ENCODE peak calls at places on chromosomes 1 and 21, in five cellular contexts. A is WTC11, K is K562, Y is GM12878, B is A549. U is an unnamed sample.

GRCh38 chr1:19448491-19449439 is 36.6 kb downstream of the CAPZB start:
- DNase-seq in A (no peak), K (no peak), Y (no peak), B (peak), U (no peak)

GRCh38 chr21:28633803-28634572 is 358.7 kb downstream of the LTN1 start:
- DNase-seq in A (no peak), K (no peak), Y (no peak), B (no peak), U (no peak)

GRCh38 chr1:65467536-65467935 is 47.1 kb downstream of the LEPR start:
- DNase-seq in A (peak), K (peak), Y (no peak), B (no peak), U (peak)

GRCh38 chr1:16921391-16922185 is at the start of gene CROCC:
- DNase-seq in A (peak), K (no peak), Y (no peak), B (no peak), U (no peak)

GRCh38 chr1:151635479-151636072 is 23.7 kb downstream of the SNX27 start:
- DNase-seq in A (no peak), K (no peak), Y (no peak), B (no peak), U (no peak)

GRCh38 chr1:162177126-162177525 is 107.6 kb downstream of the NOS1AP start:
- DNase-seq in A (no peak), K (no peak), Y (no peak), B (no peak), U (no peak)

GRCh38 chr1:155911156-155912055 is at the start of gene RIT1:
- DNase-seq in A (peak), K (peak), Y (peak), B (peak), U (peak)

GRCh38 chr1:156815307-156815826 is 1.3 kb downstream of the SH2D2A start:
- DNase-seq in A (no peak), K (no peak), Y (no peak), B (peak), U (no peak)

GRCh38 chr1:154386643-154387352 is 18.3 kb upstream of the IL6R start:
- DNase-seq in A (no peak), K (peak), Y (no peak), B (no peak), U (peak)

GRCh38 chr21:35256468-35256988 is 207.4 kb upstream of the RUNX1 start:
- DNase-seq in A (no peak), K (peak), Y (no peak), B (peak), U (peak)

GRCh38 chr1:119554188-119554587 is 47.2 kb downstream of the HSD3B1 start:
- DNase-seq in A (no peak), K (no peak), Y (no peak), B (no peak), U (no peak)

GRCh38 chr1:156845055-156845952 is 13.6 kb downstream of the INSRR start:
- DNase-seq in A (peak), K (peak), Y (no peak), B (no peak), U (no peak)

GRCh38 chr1:171965802-171966201 is 124.5 kb downstream of the DNM3 start:
- DNase-seq in A (no peak), K (no peak), Y (no peak), B (no peak), U (no peak)

GRCh38 chr1:18351735-18352134 is 129.0 kb upstream of the KLHDC7A start:
- DNase-seq in A (no peak), K (no peak), Y (no peak), B (no peak), U (no peak)

GRCh38 chr1:48851638-48852037 is 74.9 kb upstream of the BEND5 start:
- DNase-seq in A (no peak), K (no peak), Y (no peak), B (no peak), U (no peak)

GRCh38 chr1:10251325-10252103 is 41.1 kb downstream of the KIF1B start:
- DNase-seq in A (no peak), K (no peak), Y (no peak), B (no peak), U (no peak)

GRCh38 chr1:98692482-98692881 is 31.0 kb downstream of the SNX7 start:
- DNase-seq in A (no peak), K (no peak), Y (no peak), B (no peak), U (no peak)
- TF ChIP-seq ESRRA in A (no peak), K (no peak), Y (no peak), B (no peak), U (no peak)

GRCh38 chr1:101264699-101265098 is 27.9 kb downstream of the S1PR1 start:
- DNase-seq in A (no peak), K (no peak), Y (no peak), B (no peak), U (no peak)
- TF ChIP-seq ESRRA in A (no peak), K (peak), Y (no peak), B (no peak), U (no peak)

GRCh38 chr1:200368556-200368955 is 41.3 kb downstream of the ZNF281 start:
- DNase-seq in A (no peak), K (no peak), Y (no peak), B (no peak), U (no peak)
- TF ChIP-seq ESRRA in A (no peak), K (no peak), Y (no peak), B (no peak), U (no peak)

GRCh38 chr21:39712976-39713375 is 32.0 kb upstream of the IGSF5 start:
- DNase-seq in A (peak), K (no peak), Y (no peak), B (no peak), U (peak)
- TF ChIP-seq ESRRA in A (no peak), K (no peak), Y (no peak), B (no peak), U (no peak)

U was measured in HepG2.